ENCODE peak calls at places on chromosomes 7 and 10, in ten cellular contexts. T is GM23338, P is cardiac muscle cell, K is spleen, C is RWPE2, L is AG09309, Q is colonic mucosa, V is lower leg skin, I is GM12864, R is activated B cell treated with CpG ODN at 0.5 μM for 24 hours. M is an unnamed sample.

GRCh38 chr10:77836299-77836820 is 90.2 kb downstream of the DLG5 start:
- DNase-seq in T (no peak), P (peak; percentile 8), K (peak; percentile 89), C (no peak), L (no peak), Q (peak; percentile 47), V (peak; percentile 79), I (peak; percentile 84), R (no peak), M (no peak)

GRCh38 chr7:6162331-6162620 is 110.1 kb downstream of the CYTH3 start:
- DNase-seq in T (no peak), P (no peak), K (no peak), C (no peak), L (no peak), Q (no peak), V (no peak), I (no peak), R (no peak), M (no peak)

GRCh38 chr7:13981070-13981469 is 8.4 kb downstream of the ETV1 start:
- DNase-seq in T (peak; percentile 56), P (peak; percentile 19), K (no peak), C (no peak), L (peak; percentile 96), Q (peak; percentile 71), V (peak; percentile 77), I (no peak), R (no peak), M (peak; percentile 74)

GRCh38 chr7:116138202-116138801 is 72.0 kb upstream of the TES start:
- DNase-seq in T (peak; percentile 77), P (peak; percentile 77), K (no peak), C (no peak), L (peak; percentile 14), Q (peak; percentile 24), V (no peak), I (peak; percentile 43), R (no peak), M (peak; percentile 32)

GRCh38 chr10:9296206-9296605 is 1241.7 kb downstream of the GATA3 start:
- DNase-seq in T (no peak), P (no peak), K (no peak), C (no peak), L (no peak), Q (no peak), V (no peak), I (no peak), R (no peak), M (no peak)

GRCh38 chr10:126663328-126663727 is 7.2 kb downstream of the C10orf90 start:
- DNase-seq in T (no peak), P (no peak), K (no peak), C (no peak), L (peak; percentile 90), Q (no peak), V (peak; percentile 81), I (no peak), R (no peak), M (no peak)

GRCh38 chr7:15580604-15581351 is 19.0 kb upstream of the AGMO start:
- DNase-seq in T (no peak), P (no peak), K (no peak), C (no peak), L (no peak), Q (no peak), V (no peak), I (no peak), R (no peak), M (no peak)

GRCh38 chr7:156725074-156725473 is 84.5 kb downstream of the RNF32 start:
- DNase-seq in T (peak; percentile 6), P (no peak), K (no peak), C (no peak), L (no peak), Q (peak; percentile 35), V (no peak), I (no peak), R (no peak), M (no peak)

GRCh38 chr7:24908166-24908565 is 71.8 kb downstream of the OSBPL3 start:
- DNase-seq in T (no peak), P (no peak), K (no peak), C (no peak), L (no peak), Q (no peak), V (no peak), I (no peak), R (no peak), M (no peak)

GRCh38 chr7:117019786-117020604 is 66.7 kb downstream of the ST7 start:
- DNase-seq in T (peak; percentile 65), P (peak; percentile 85), K (peak; percentile 74), C (peak; percentile 55), L (no peak), Q (peak; percentile 39), V (peak; percentile 24), I (no peak), R (no peak), M (no peak)

GRCh38 chr7:66837007-66837406 is 84.0 kb upstream of the TMEM248 start:
- DNase-seq in T (peak; percentile 93), P (no peak), K (peak; percentile 72), C (no peak), L (no peak), Q (peak; percentile 71), V (no peak), I (peak; percentile 30), R (no peak), M (peak; percentile 22)

GRCh38 chr7:18667466-18667865 is 171.9 kb downstream of the HDAC9 start:
- DNase-seq in T (peak; percentile 38), P (no peak), K (no peak), C (no peak), L (peak; percentile 20), Q (no peak), V (no peak), I (no peak), R (no peak), M (peak; percentile 7)

GRCh38 chr10:97356318-97356914 is 21.9 kb upstream of the FRAT2 start:
- DNase-seq in T (no peak), P (no peak), K (peak; percentile 73), C (no peak), L (no peak), Q (no peak), V (no peak), I (no peak), R (no peak), M (no peak)
- TF ChIP-seq CTCF in T (no peak), P (no peak), K (no peak), C (no peak), L (no peak), Q (no peak), V (no peak), I (no peak), R (no peak), M (no peak)

DNA sequence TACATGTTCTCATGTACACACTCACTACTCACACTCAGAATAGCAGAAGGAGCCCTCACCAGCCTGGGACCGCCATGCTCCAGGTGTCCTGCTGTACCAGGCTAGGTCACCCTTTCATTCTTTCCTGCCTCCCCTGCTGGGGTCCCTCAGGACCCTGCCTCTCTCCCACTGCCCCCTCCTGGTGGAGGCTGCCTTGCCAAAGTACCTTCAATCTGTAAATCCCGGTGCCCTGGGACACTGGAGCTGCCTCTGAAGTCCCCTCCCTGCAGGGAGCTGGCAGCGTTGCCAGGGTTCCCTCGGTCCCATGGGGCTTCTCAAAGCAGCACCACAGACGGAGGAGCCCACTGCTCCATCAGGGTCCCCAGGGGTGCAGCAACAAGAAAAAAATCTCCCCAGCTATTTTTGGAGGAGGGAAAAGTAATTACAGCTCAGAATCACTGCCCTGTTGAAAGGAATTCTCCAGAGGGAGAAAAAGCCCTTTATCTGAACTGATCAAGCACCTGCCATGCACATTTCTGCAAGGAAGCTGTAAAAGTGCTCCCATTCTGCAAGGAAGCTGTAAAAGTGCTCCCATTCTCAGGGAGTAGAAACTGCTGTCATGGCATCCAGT is 259.9 kb downstream of the PTPRN2 start:
- DNase-seq in T (no peak), P (no peak), K (peak; percentile 40), C (no peak), L (no peak), Q (no peak), V (no peak), I (no peak), R (no peak), M (no peak)
- TF ChIP-seq CTCF in T (no peak), P (no peak), K (no peak), C (no peak), L (no peak), Q (no peak), V (no peak), I (no peak), R (no peak), M (no peak)

DNA sequence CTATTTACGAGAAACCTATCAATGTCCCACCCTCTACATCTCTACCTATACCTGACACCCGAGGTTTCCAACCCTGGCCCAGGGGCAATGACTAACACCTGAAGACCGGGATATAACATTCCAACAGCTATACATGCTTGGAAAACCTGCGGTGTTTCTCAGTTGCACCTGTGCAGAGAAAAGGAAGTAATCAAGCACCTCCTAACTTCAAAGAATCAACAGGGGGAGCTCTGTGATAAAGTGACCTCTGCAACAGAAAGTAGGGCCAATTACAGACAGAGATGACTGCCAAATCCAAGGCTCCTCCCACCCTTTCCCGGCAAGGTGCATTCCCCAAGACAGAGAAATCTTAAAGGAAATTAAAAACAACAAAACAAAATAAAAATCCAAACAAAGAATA is 41.3 kb downstream of the CCDC6 start:
- DNase-seq in T (peak; percentile 81), P (peak; percentile 12), K (no peak), C (peak; percentile 75), L (no peak), Q (peak; percentile 74), V (peak; percentile 25), I (no peak), R (no peak), M (peak; percentile 71)
- TF ChIP-seq CTCF in T (peak; percentile 50), P (peak; percentile 26), K (no peak), C (peak; percentile 66), L (peak; percentile 37), Q (peak; percentile 33), V (no peak), I (peak; percentile 54), R (no peak), M (peak; percentile 72)

DNA sequence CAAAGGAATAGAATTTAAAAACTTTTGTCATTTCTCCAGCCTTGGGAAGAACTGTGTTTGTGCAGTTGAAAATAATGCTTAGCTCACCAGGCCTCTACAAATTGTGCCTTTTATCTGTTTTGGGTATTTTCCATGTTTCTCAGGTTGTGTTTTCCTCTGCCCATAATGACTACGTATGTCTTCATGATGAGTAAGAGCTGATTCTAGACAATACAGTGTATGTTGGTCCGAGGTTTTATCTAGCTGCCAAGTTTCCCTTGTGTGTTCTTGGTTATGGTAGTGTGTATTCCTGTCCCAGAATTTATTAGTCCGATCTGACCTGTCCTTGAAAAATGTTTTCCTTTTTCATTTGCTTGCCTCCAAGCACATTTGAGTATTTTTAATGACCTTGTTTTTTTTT is 83.7 kb upstream of the GLCCI1 start:
- DNase-seq in T (no peak), P (no peak), K (no peak), C (no peak), L (peak; percentile 1), Q (no peak), V (no peak), I (no peak), R (no peak), M (no peak)
- TF ChIP-seq CTCF in T (no peak), P (no peak), K (no peak), C (no peak), L (no peak), Q (no peak), V (no peak), I (no peak), R (no peak), M (no peak)

GRCh38 chr10:48608279-48608681 is 3.4 kb upstream of the ARHGAP22 start:
- DNase-seq in T (peak; percentile 89), P (peak; percentile 50), K (no peak), C (no peak), L (no peak), Q (peak; percentile 49), V (no peak), I (peak; percentile 30), R (no peak), M (peak; percentile 54)
- TF ChIP-seq CTCF in T (peak; percentile 79), P (peak; percentile 82), K (peak; percentile 62), C (peak; percentile 52), L (peak; percentile 84), Q (peak; percentile 60), V (no peak), I (peak; percentile 95), R (no peak), M (peak; percentile 67)

M was measured in Calu3.